ENCODE peak calls at places on chromosomes 12 and 14, in eight cellular contexts. Z, Y, K, C, J, D, P and V are unnamed samples.

GRCh38 chr14:71190691-71191090 is 283.4 kb downstream of the PCNX1 start:
- DNase-seq in Z (no peak), Y (no peak), K (no peak), C (no peak), J (no peak), D (no peak), P (no peak), V (no peak)

GRCh38 chr14:83470466-83470865 is 1936.8 kb upstream of the SEL1L start:
- DNase-seq in Z (no peak), Y (no peak), K (no peak), C (no peak), J (no peak), D (no peak), P (no peak), V (peak; percentile 18)

GRCh38 chr12:4900327-4900726 is 9.4 kb upstream of the KCNA1 start:
- DNase-seq in Z (peak; percentile 7), Y (no peak), K (no peak), C (no peak), J (no peak), D (no peak), P (no peak), V (no peak)

GRCh38 chr14:50013934-50014333 is 102.4 kb downstream of the VCPKMT start:
- DNase-seq in Z (no peak), Y (no peak), K (no peak), C (no peak), J (no peak), D (no peak), P (no peak), V (no peak)

GRCh38 chr14:64059454-64060198 is 206.8 kb downstream of the SYNE2 start:
- DNase-seq in Z (no peak), Y (no peak), K (no peak), C (peak; percentile 10), J (no peak), D (no peak), P (no peak), V (no peak)

GRCh38 chr14:76955575-76956252 is 72.8 kb downstream of the IRF2BPL start:
- DNase-seq in Z (peak; percentile 60), Y (no peak), K (no peak), C (peak; percentile 59), J (no peak), D (peak; percentile 66), P (no peak), V (peak; percentile 89)

GRCh38 chr14:71338153-71338552 is 430.9 kb downstream of the PCNX1 start:
- DNase-seq in Z (no peak), Y (no peak), K (no peak), C (no peak), J (no peak), D (no peak), P (no peak), V (no peak)

GRCh38 chr12:31558521-31558920 is 32.4 kb downstream of the DENND5B start:
- DNase-seq in Z (no peak), Y (no peak), K (no peak), C (no peak), J (no peak), D (no peak), P (no peak), V (no peak)

GRCh38 chr12:3090238-3091029 is 13.3 kb downstream of the TSPAN9 start:
- DNase-seq in Z (no peak), Y (no peak), K (no peak), C (peak; percentile 29), J (no peak), D (no peak), P (no peak), V (no peak)

GRCh38 chr14:53333809-53334208 is 180.7 kb upstream of the DDHD1 start:
- DNase-seq in Z (no peak), Y (no peak), K (no peak), C (no peak), J (no peak), D (no peak), P (no peak), V (no peak)

GRCh38 chr12:71439613-71440392 is at the start of gene LGR5:
- DNase-seq in Z (peak; percentile 18), Y (no peak), K (peak; percentile 25), C (peak; percentile 85), J (no peak), D (no peak), P (peak; percentile 73), V (no peak)

GRCh38 chr14:94631050-94631449 is 18.9 kb downstream of the SERPINA3 start:
- DNase-seq in Z (no peak), Y (no peak), K (no peak), C (no peak), J (no peak), D (no peak), P (no peak), V (no peak)

GRCh38 chr12:63093084-63093483 is 57.9 kb downstream of the AVPR1A start:
- DNase-seq in Z (no peak), Y (no peak), K (no peak), C (no peak), J (no peak), D (no peak), P (no peak), V (no peak)

GRCh38 chr12:71846322-71846940 is 6.9 kb downstream of the TBC1D15 start:
- DNase-seq in Z (peak; percentile 49), Y (peak; percentile 15), K (peak; percentile 54), C (peak; percentile 33), J (peak; percentile 13), D (no peak), P (no peak), V (peak; percentile 56)

GRCh38 chr12:57237952-57238853 is 8.7 kb downstream of the SHMT2 start:
- DNase-seq in Z (no peak), Y (peak; percentile 73), K (no peak), C (no peak), J (no peak), D (no peak), P (peak; percentile 83), V (no peak)

GRCh38 chr12:48092606-48093005 is 13.3 kb downstream of the SENP1 start:
- DNase-seq in Z (no peak), Y (no peak), K (no peak), C (no peak), J (no peak), D (no peak), P (no peak), V (no peak)

DNA sequence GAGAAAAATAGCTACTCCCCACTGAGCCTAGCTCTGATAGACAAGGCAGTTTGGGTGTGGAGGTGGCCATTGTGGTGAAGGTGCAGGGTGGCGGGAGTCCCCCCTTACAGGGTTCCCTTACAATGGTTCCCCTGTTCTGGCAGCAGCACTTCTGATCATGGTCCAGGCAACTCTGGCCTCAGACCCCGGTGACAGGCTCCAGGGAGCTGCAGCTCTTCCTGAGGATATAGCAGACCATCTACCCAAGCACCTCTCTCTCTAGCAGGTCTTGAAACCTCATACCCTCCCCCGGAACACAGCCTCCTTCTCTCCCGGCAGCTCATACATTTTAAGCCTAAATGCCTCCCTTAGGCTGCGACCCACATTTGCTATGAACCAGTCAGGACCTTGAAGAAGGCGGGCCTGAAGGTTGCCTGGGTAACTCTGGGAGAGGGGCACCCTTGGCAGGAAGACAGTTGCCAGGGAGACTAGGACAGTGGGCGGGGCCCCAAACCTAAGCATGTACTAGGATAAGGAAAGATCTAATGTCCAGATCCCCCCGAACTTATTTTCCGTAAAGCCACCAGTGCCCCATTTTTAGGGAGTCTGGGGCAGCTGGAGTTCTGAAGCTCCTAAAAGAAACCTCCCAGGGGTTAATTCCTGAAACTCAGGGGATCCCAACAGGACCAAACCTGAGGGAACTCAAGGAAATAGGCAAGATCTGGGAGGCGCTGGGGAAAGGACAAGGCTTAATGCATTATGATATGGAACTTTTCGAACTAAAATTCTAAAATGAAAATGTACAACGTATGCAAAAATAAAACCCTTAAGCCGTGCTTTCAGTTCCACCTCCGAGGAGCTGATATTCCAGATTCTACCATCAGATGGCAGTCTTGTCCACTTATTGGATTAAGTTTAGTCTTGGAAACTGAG is 4.6 kb upstream of the GDF11 start:
- DNase-seq in Z (peak; percentile 79), Y (peak; percentile 60), K (peak; percentile 90), C (peak; percentile 72), J (peak; percentile 82), D (peak; percentile 77), P (peak; percentile 88), V (peak; percentile 92)
- TF ChIP-seq MAX in Z (no peak), Y (no peak), K (no peak), C (no peak), J (no peak), D (no peak), P (no peak), V (peak; percentile 35)

GRCh38 chr14:34873591-34874385 is 1.4 kb downstream of the BAZ1A start:
- DNase-seq in Z (peak; percentile 81), Y (peak; percentile 80), K (peak; percentile 85), C (no peak), J (peak; percentile 54), D (peak; percentile 62), P (peak; percentile 79), V (peak; percentile 98)
- TF ChIP-seq POLR2A in Z (peak; percentile 36), Y (peak; percentile 74), K (peak; percentile 40), C (no peak), J (peak; percentile 58), D (peak; percentile 84), P (peak; percentile 47), V (peak; percentile 59)

DNA sequence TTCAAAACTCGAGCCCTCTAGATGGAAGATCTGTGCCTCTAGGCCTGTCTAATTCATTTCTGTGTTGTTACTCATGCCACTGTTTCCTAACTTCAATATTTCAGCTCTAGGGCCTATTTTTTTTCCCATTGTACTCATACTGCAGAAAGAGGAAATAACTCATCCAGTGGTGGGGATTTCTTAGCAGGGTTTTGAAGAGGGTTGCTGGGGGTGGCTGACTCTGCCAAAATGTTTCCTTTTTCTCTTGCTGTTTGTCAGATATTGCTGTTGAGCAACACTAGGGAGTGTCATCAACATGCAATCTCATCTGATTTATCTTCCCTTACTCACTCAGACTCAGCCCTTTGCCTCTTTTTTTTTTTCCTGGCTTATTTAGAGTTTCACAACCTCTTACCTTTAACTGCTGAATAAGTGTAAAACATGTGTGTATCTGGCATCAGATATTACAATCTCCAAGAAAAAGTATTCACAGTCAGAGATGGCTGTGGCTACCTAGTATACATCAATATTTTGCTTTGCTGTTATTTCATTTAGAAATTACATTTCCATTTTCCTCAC is 189.5 kb downstream of the DUSP6 start:
- DNase-seq in Z (peak; percentile 91), Y (no peak), K (peak; percentile 96), C (no peak), J (peak; percentile 15), D (peak; percentile 23), P (no peak), V (peak; percentile 100)
- TF ChIP-seq CTCF in Z (no peak), Y (no peak), K (no peak), C (no peak), J (no peak), D (no peak), P (no peak), V (no peak)

DNA sequence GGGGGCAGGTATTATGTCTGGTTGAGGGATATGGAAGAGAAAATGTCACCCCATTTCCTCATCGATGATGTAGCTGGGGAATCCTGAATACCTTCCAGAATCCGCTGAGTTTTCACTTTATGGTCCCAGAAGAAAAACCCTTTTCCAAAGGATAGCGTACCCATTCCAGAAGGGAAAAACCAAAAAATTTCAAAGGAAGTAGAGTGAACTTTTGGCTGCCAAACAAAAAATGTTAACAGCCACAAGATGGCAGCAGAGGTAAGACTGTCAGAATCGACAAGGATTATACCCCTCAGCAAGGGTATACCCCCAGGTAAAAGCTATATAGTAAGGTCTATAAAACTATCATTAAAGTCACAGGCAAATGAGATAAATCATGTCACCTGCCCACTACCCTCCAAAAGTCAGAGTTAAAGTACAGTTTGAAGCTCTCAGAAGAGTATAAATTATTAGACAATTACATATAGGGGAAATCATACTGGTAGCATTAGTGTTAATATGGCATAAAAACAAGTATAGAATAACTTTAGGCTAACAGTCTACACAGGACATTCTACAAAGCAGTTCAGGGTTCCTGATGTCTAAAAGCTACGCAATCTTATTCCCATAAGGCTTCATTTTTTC is 18.0 kb downstream of the ACIN1 start:
- DNase-seq in Z (peak; percentile 33), Y (no peak), K (peak; percentile 49), C (peak; percentile 68), J (no peak), D (no peak), P (no peak), V (peak; percentile 51)
- TF ChIP-seq MAX in Z (no peak), Y (no peak), K (no peak), C (no peak), J (no peak), D (no peak), P (no peak), V (no peak)